ENCODE peak calls at places on chromosomes 12 and 14, in five cellular contexts. Z is mesenchymal stem cell, Q is neuronal stem cell, J is trophoblast cell, O is IMR-90. W is an unnamed sample.
A peak's percentile ranks its signal among the peaks of the same experiment; 100 is the strongest.

GRCh38 chr12:98998697-98999299 is 353.7 kb downstream of the APAF1 start:
- DNase-seq in Z (peak; percentile 49), Q (peak; percentile 37), J (peak; percentile 77), O (peak; percentile 38), W (peak; percentile 47)

GRCh38 chr12:102957339-102958050 is at the start of gene ASCL1:
- DNase-seq in Z (peak; percentile 28), Q (no peak), J (peak; percentile 17), O (peak; percentile 10), W (peak; percentile 49)

GRCh38 chr14:26709019-26709418 is 111.2 kb upstream of the NOVA1 start:
- DNase-seq in Z (peak; percentile 54), Q (no peak), J (no peak), O (no peak), W (no peak)

GRCh38 chr12:32742133-32742532 is 13.6 kb downstream of the YARS2 start:
- DNase-seq in Z (no peak), Q (no peak), J (no peak), O (no peak), W (no peak)

GRCh38 chr14:30893819-30894218 is 19.5 kb downstream of the COCH start:
- DNase-seq in Z (no peak), Q (no peak), J (no peak), O (no peak), W (no peak)

GRCh38 chr12:24904871-24905270 is 44.0 kb downstream of the BCAT1 start:
- DNase-seq in Z (no peak), Q (no peak), J (no peak), O (no peak), W (peak; percentile 72)

GRCh38 chr12:124678421-124678893 is 111.0 kb upstream of the NCOR2 start:
- DNase-seq in Z (peak; percentile 48), Q (no peak), J (peak; percentile 98), O (no peak), W (no peak)

GRCh38 chr12:27900920-27901879 is 71.3 kb downstream of the PTHLH start:
- DNase-seq in Z (no peak), Q (no peak), J (no peak), O (no peak), W (no peak)

GRCh38 chr14:65287264-65288131 is 125.0 kb upstream of the FUT8 start:
- DNase-seq in Z (no peak), Q (no peak), J (no peak), O (no peak), W (no peak)

GRCh38 chr12:57208946-57209282 is 7.7 kb upstream of the NXPH4 start:
- DNase-seq in Z (no peak), Q (no peak), J (no peak), O (no peak), W (no peak)

GRCh38 chr14:24273422-24273998 is 2.1 kb upstream of the RABGGTA start:
- DNase-seq in Z (no peak), Q (no peak), J (no peak), O (no peak), W (peak; percentile 29)

GRCh38 chr12:32455607-32456063 is 56.3 kb downstream of the FGD4 start:
- DNase-seq in Z (peak; percentile 77), Q (peak; percentile 32), J (peak; percentile 85), O (peak; percentile 82), W (peak; percentile 59)

GRCh38 chr14:58638231-58639205 is 756 bp downstream of the DACT1 start:
- DNase-seq in Z (peak; percentile 62), Q (peak; percentile 33), J (peak; percentile 32), O (peak; percentile 30), W (peak; percentile 64)

GRCh38 chr12:111440152-111440551 is 34.4 kb downstream of the SH2B3 start:
- DNase-seq in Z (no peak), Q (no peak), J (peak; percentile 43), O (no peak), W (no peak)

GRCh38 chr12:120209851-120210250 is 8.9 kb upstream of the RPLP0 start:
- DNase-seq in Z (no peak), Q (no peak), J (peak; percentile 8), O (no peak), W (no peak)

GRCh38 chr12:65810036-65810435 is 14.2 kb upstream of the HMGA2 start:
- DNase-seq in Z (no peak), Q (no peak), J (no peak), O (peak; percentile 37), W (no peak)

GRCh38 chr14:71320734-71321555 is 413.7 kb downstream of the PCNX1 start:
- DNase-seq in Z (peak; percentile 77), Q (peak; percentile 66), J (peak; percentile 67), O (peak; percentile 69), W (peak; percentile 66)

GRCh38 chr12:100845095-100845494 is 50.5 kb downstream of the ANO4 start:
- DNase-seq in Z (no peak), Q (no peak), J (peak; percentile 70), O (no peak), W (no peak)

GRCh38 chr12:59472273-59472672 is 123.6 kb upstream of the SLC16A7 start:
- DNase-seq in Z (no peak), Q (no peak), J (peak; percentile 7), O (no peak), W (no peak)

GRCh38 chr12:3150820-3151590 is 73.8 kb downstream of the TSPAN9 start:
- DNase-seq in Z (peak; percentile 45), Q (no peak), J (no peak), O (peak; percentile 48), W (peak; percentile 84)

GRCh38 chr12:24226745-24227350 is 277.4 kb upstream of the SOX5 start:
- DNase-seq in Z (peak; percentile 90), Q (no peak), J (peak; percentile 45), O (peak; percentile 91), W (peak; percentile 63)

GRCh38 chr14:96051231-96051630 is 12.1 kb downstream of the C14orf132 start:
- DNase-seq in Z (no peak), Q (no peak), J (no peak), O (no peak), W (no peak)

GRCh38 chr14:56797569-56798446 is 12.5 kb downstream of the OTX2 start:
- DNase-seq in Z (no peak), Q (no peak), J (no peak), O (no peak), W (peak; percentile 77)

GRCh38 chr12:59873136-59873535 is 277.3 kb downstream of the SLC16A7 start:
- DNase-seq in Z (no peak), Q (no peak), J (no peak), O (peak; percentile 10), W (no peak)

GRCh38 chr12:64678248-64678647 is 68.0 kb downstream of the RASSF3 start:
- DNase-seq in Z (no peak), Q (no peak), J (no peak), O (no peak), W (no peak)

GRCh38 chr12:30519535-30519934 is 176.1 kb downstream of the IPO8 start:
- DNase-seq in Z (no peak), Q (no peak), J (no peak), O (no peak), W (no peak)

GRCh38 chr14:64234877-64235651 is 59.1 kb downstream of the ESR2 start:
- DNase-seq in Z (no peak), Q (no peak), J (peak; percentile 36), O (peak; percentile 14), W (no peak)

GRCh38 chr12:40615590-40615989 is 76.6 kb upstream of the CNTN1 start:
- DNase-seq in Z (no peak), Q (no peak), J (no peak), O (no peak), W (no peak)

GRCh38 chr14:87705439-87705896 is 287.5 kb downstream of the GALC start:
- DNase-seq in Z (no peak), Q (no peak), J (no peak), O (no peak), W (no peak)

GRCh38 chr14:91890291-91890749 is 23.0 kb upstream of the TC2N start:
- DNase-seq in Z (no peak), Q (no peak), J (no peak), O (no peak), W (no peak)

GRCh38 chr14:91889477-91890211 is 22.3 kb upstream of the TC2N start:
- DNase-seq in Z (no peak), Q (no peak), J (no peak), O (no peak), W (no peak)

GRCh38 chr14:91891721-91892220 is 24.4 kb upstream of the TC2N start:
- DNase-seq in Z (no peak), Q (no peak), J (no peak), O (no peak), W (no peak)

GRCh38 chr14:91892918-91893527 is 25.7 kb upstream of the TC2N start:
- DNase-seq in Z (no peak), Q (peak; percentile 36), J (peak; percentile 39), O (no peak), W (peak; percentile 61)

GRCh38 chr14:91891081-91891480 is 23.7 kb upstream of the TC2N start:
- DNase-seq in Z (no peak), Q (no peak), J (no peak), O (no peak), W (no peak)
- H3K9ac ChIP-seq in Z (no peak overlapping the region), Q (no peak overlapping the region), J (no peak overlapping the region), O (no peak overlapping the region), W (no peak overlapping the region)

GRCh38 chr14:74141703-74142102 is 56.9 kb downstream of the LIN52 start:
- DNase-seq in Z (peak; percentile 2), Q (no peak), J (no peak), O (no peak), W (no peak)
- H3K23ac ChIP-seq in Z (no peak overlapping the region), Q (no peak overlapping the region), J (no peak overlapping the region), O (no peak overlapping the region), W (no peak overlapping the region)

DNA sequence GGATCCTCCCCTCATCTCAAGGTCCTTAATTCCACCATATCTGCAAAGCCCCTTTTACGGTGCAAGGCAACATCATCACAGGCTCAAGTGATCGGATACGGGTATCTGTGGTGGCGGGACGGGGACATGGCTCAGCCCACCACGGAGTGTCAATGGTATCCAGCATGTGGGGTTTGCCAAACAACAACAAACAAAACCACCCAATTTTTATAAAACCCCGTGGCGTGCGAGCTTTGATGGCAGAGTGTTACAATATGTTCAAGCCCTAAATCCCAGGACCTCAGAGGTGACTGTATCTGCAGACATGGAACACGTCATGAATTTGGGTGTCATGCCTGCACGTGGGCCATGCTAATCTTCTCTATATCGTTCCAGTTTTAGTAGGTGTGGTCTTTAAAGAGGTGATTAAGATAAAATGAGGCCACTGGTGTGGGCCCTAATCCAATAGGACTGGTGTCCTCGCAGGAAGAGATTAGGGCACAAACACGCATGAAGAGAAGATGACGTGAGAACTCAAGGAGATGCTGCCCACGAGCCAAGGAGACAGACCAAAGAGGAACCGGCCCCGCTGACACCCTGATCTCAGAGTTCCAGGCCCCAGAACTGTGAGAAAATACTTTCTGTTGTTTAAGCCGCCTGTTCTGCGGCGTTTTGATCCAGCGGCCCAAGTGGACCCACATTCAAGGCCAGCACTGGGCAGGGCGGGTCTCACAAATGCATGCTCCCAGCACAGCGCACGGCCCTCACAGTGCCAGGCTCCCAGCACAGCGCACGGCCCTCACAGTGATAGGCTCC is 6.6 kb upstream of the GOLGA3 start:
- DNase-seq in Z (no peak), Q (no peak), J (no peak), O (no peak), W (no peak)
- H3K9ac ChIP-seq in Z (no peak overlapping the region), Q (no peak overlapping the region), J (peak overlapping the region; percentile 59), O (no peak overlapping the region), W (no peak overlapping the region)

DNA sequence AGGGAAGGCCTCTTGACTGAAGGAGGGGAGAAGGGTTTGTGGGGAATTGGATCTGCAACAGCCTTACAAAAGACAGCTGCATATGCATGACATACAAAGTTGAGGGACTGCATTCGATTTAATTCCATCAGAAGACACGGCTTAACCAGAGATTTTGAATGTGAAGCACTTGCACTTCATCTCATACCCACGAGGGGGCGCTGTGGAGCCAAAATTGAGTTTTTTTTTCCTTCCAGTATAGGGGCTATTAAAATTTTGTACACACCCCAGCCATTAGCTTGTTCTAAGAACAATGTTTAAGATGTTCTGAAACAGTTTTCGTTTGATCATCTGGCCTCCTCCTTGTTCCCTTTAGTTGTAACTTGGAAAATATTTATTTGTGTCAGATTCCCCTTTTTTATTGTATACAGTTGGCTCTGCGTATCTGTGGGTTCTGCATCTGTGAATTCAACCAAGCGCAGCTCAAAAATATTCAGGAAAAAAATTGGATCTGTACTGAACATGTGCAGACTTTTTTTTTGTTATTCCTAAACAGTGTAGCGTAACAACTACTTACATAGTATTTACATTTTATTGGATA is 1.6 kb downstream of the SUDS3 start:
- DNase-seq in Z (peak; percentile 68), Q (peak; percentile 68), J (peak; percentile 85), O (peak; percentile 44), W (peak; percentile 55)
- H3K23ac ChIP-seq in Z (no peak overlapping the region), Q (no peak overlapping the region), J (no peak overlapping the region), O (peak overlapping the region; percentile 72), W (no peak overlapping the region)